ENCODE peak calls at places on chromosomes 4 and X, in five cellular contexts. One of them, this sample, is unnamed.

GRCh38 chrX:118726887-118727685 is at the start of gene IL13RA1:
- DNase-seq in B cell: peak; percentile 52
- DNase-seq in OCI-LY7: no peak
- DNase-seq in HCT116: peak; percentile 60
- DNase-seq in pancreas: peak; percentile 89
- DNase-seq in this sample: peak; percentile 74

GRCh38 chr4:6008092-6008551 is 10.1 kb downstream of the C4orf50 start:
- DNase-seq in HCT116: no peak
- DNase-seq in pancreas: no peak
- DNase-seq in B cell: no peak
- DNase-seq in OCI-LY7: no peak
- DNase-seq in this sample: no peak

GRCh38 chrX:110006161-110006560 is 3.2 kb downstream of the TMEM164 start:
- DNase-seq in HCT116: no peak
- DNase-seq in B cell: no peak
- DNase-seq in OCI-LY7: no peak
- DNase-seq in pancreas: no peak
- DNase-seq in this sample: no peak

GRCh38 chr4:26931451-26931850 is 70.8 kb downstream of the STIM2 start:
- DNase-seq in HCT116: no peak
- DNase-seq in B cell: no peak
- DNase-seq in OCI-LY7: no peak
- DNase-seq in pancreas: no peak
- DNase-seq in this sample: no peak

GRCh38 chr4:61520688-61521160 is 320.6 kb downstream of the ADGRL3 start:
- DNase-seq in B cell: no peak
- DNase-seq in HCT116: no peak
- DNase-seq in pancreas: no peak
- DNase-seq in OCI-LY7: no peak
- DNase-seq in this sample: no peak

GRCh38 chrX:70166601-70167590 is 10.4 kb upstream of the DGAT2L6 start:
- DNase-seq in pancreas: no peak
- DNase-seq in B cell: no peak
- DNase-seq in OCI-LY7: no peak
- DNase-seq in HCT116: peak; percentile 6
- DNase-seq in this sample: no peak

GRCh38 chrX:7164174-7164573 is 16.2 kb upstream of the PUDP start:
- DNase-seq in OCI-LY7: no peak
- DNase-seq in HCT116: no peak
- DNase-seq in pancreas: no peak
- DNase-seq in B cell: no peak
- DNase-seq in this sample: no peak

GRCh38 chr4:20624783-20625364 is 75.4 kb upstream of the PACRGL start:
- DNase-seq in HCT116: no peak
- DNase-seq in pancreas: no peak
- DNase-seq in B cell: no peak
- DNase-seq in OCI-LY7: no peak
- DNase-seq in this sample: no peak

GRCh38 chr4:114636192-114636935 is 37.8 kb downstream of the UGT8 start:
- DNase-seq in HCT116: no peak
- DNase-seq in B cell: no peak
- DNase-seq in OCI-LY7: no peak
- DNase-seq in pancreas: no peak
- DNase-seq in this sample: no peak

GRCh38 chrX:18146954-18147353 is 73.7 kb downstream of the BEND2 start:
- DNase-seq in HCT116: no peak
- DNase-seq in OCI-LY7: peak; percentile 2
- DNase-seq in B cell: no peak
- DNase-seq in pancreas: no peak
- DNase-seq in this sample: no peak

GRCh38 chr4:5626916-5627315 is 81.4 kb downstream of the EVC2 start:
- DNase-seq in pancreas: no peak
- DNase-seq in B cell: no peak
- DNase-seq in HCT116: no peak
- DNase-seq in OCI-LY7: no peak
- DNase-seq in this sample: no peak

GRCh38 chrX:50988649-50989048 is 78.1 kb downstream of the BMP15 start:
- DNase-seq in HCT116: no peak
- DNase-seq in OCI-LY7: peak; percentile 11
- DNase-seq in pancreas: no peak
- DNase-seq in B cell: no peak
- DNase-seq in this sample: peak; percentile 13

GRCh38 chrX:5829469-5829868 is 399.2 kb downstream of the NLGN4X start:
- DNase-seq in HCT116: no peak
- DNase-seq in OCI-LY7: no peak
- DNase-seq in B cell: no peak
- DNase-seq in pancreas: no peak
- DNase-seq in this sample: no peak

GRCh38 chr4:20773144-20773997 is 73.1 kb downstream of the PACRGL start:
- DNase-seq in OCI-LY7: peak; percentile 43
- DNase-seq in B cell: no peak
- DNase-seq in HCT116: peak; percentile 32
- DNase-seq in pancreas: no peak
- DNase-seq in this sample: peak; percentile 15

GRCh38 chr4:140092094-140092820 is 61.7 kb downstream of the MAML3 start:
- DNase-seq in pancreas: peak; percentile 56
- DNase-seq in OCI-LY7: no peak
- DNase-seq in B cell: no peak
- DNase-seq in HCT116: no peak
- DNase-seq in this sample: no peak

GRCh38 chr4:48967626-48968025 is 18.4 kb upstream of the CWH43 start:
- DNase-seq in OCI-LY7: no peak
- DNase-seq in pancreas: no peak
- DNase-seq in B cell: no peak
- DNase-seq in HCT116: no peak
- DNase-seq in this sample: no peak

GRCh38 chrX:123108513-123109427 is 75.3 kb upstream of the GRIA3 start:
- DNase-seq in B cell: no peak
- DNase-seq in OCI-LY7: no peak
- DNase-seq in HCT116: no peak
- DNase-seq in pancreas: no peak
- DNase-seq in this sample: no peak

GRCh38 chr4:38723114-38723513 is 59.1 kb downstream of the KLF3 start:
- DNase-seq in pancreas: no peak
- DNase-seq in OCI-LY7: no peak
- DNase-seq in HCT116: no peak
- DNase-seq in B cell: no peak
- DNase-seq in this sample: no peak

GRCh38 chrX:50967734-50968133 is 57.2 kb downstream of the BMP15 start:
- DNase-seq in B cell: no peak
- DNase-seq in HCT116: no peak
- DNase-seq in pancreas: no peak
- DNase-seq in OCI-LY7: no peak
- DNase-seq in this sample: no peak

GRCh38 chr4:8730681-8731080 is 138.1 kb downstream of the CPZ start:
- DNase-seq in B cell: no peak
- DNase-seq in HCT116: no peak
- DNase-seq in OCI-LY7: no peak
- DNase-seq in pancreas: no peak
- DNase-seq in this sample: no peak

GRCh38 chr4:111652986-111653385 is 492.3 kb upstream of the FAM241A start:
- DNase-seq in B cell: no peak
- DNase-seq in OCI-LY7: no peak
- DNase-seq in HCT116: no peak
- DNase-seq in pancreas: no peak
- DNase-seq in this sample: no peak

GRCh38 chr4:70992354-70992753 is 1.1 kb upstream of the DCK start:
- DNase-seq in B cell: no peak
- DNase-seq in pancreas: no peak
- DNase-seq in OCI-LY7: peak; percentile 63
- DNase-seq in HCT116: peak; percentile 23
- DNase-seq in this sample: no peak

GRCh38 chr4:94410678-94411206 is 41.0 kb upstream of the PDLIM5 start:
- DNase-seq in HCT116: no peak
- DNase-seq in OCI-LY7: no peak
- DNase-seq in pancreas: no peak
- DNase-seq in B cell: no peak
- DNase-seq in this sample: peak; percentile 7

GRCh38 chr4:123776267-123776666 is 379.7 kb downstream of the SPRY1 start:
- DNase-seq in pancreas: no peak
- DNase-seq in HCT116: no peak
- DNase-seq in OCI-LY7: peak; percentile 64
- DNase-seq in B cell: no peak
- DNase-seq in this sample: no peak

GRCh38 chr4:110480031-110480549 is 4.1 kb downstream of the ENPEP start:
- DNase-seq in HCT116: no peak
- DNase-seq in pancreas: no peak
- DNase-seq in OCI-LY7: no peak
- DNase-seq in B cell: no peak
- DNase-seq in this sample: no peak

GRCh38 chr4:8688908-8689445 is 96.4 kb downstream of the CPZ start:
- DNase-seq in B cell: no peak
- DNase-seq in pancreas: no peak
- DNase-seq in OCI-LY7: no peak
- DNase-seq in HCT116: no peak
- DNase-seq in this sample: no peak

GRCh38 chrX:53681661-53682060 is 4.9 kb downstream of the HUWE1 start:
- DNase-seq in HCT116: no peak
- DNase-seq in pancreas: no peak
- DNase-seq in OCI-LY7: no peak
- DNase-seq in B cell: no peak
- DNase-seq in this sample: no peak

GRCh38 chrX:53682885-53683555 is 3.5 kb downstream of the HUWE1 start:
- DNase-seq in OCI-LY7: peak; percentile 65
- DNase-seq in B cell: no peak
- DNase-seq in HCT116: no peak
- DNase-seq in pancreas: no peak
- DNase-seq in this sample: no peak

GRCh38 chrX:53674581-53674980 is 11.9 kb downstream of the HUWE1 start:
- DNase-seq in pancreas: no peak
- DNase-seq in B cell: no peak
- DNase-seq in OCI-LY7: no peak
- DNase-seq in HCT116: no peak
- DNase-seq in this sample: no peak

GRCh38 chrX:53683556-53684414 is 2.7 kb downstream of the HUWE1 start:
- DNase-seq in pancreas: peak; percentile 94
- DNase-seq in B cell: peak; percentile 76
- DNase-seq in HCT116: peak; percentile 96
- DNase-seq in OCI-LY7: peak; percentile 98
- DNase-seq in this sample: peak; percentile 98

DNA sequence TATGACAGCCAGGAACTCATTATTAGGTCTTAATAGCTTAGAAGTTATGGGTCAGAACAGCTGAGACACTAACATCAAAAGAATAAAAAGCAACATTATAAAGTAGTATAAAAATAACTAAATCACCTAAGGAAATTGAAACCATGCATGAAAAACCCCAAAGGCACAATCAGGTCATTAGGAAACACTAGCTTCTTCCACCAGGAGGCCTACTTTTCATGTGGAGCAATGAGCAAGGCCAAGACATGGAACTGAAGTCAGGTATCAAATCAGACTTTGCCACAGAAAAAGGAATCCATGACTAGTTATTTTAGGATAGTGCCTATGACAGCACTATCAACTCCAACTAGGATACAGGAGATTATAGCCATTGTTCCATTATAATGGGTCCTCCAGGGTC is 7.9 kb downstream of the HUWE1 start:
- DNase-seq in HCT116: no peak
- DNase-seq in pancreas: no peak
- DNase-seq in OCI-LY7: no peak
- DNase-seq in B cell: no peak
- DNase-seq in this sample: no peak
- TF ChIP-seq CTCF in HCT116: peak; percentile 24
- TF ChIP-seq CTCF in pancreas: no peak
- TF ChIP-seq CTCF in OCI-LY7: peak; percentile 38
- TF ChIP-seq CTCF in B cell: peak; percentile 14
- TF ChIP-seq CTCF in this sample: no peak

DNA sequence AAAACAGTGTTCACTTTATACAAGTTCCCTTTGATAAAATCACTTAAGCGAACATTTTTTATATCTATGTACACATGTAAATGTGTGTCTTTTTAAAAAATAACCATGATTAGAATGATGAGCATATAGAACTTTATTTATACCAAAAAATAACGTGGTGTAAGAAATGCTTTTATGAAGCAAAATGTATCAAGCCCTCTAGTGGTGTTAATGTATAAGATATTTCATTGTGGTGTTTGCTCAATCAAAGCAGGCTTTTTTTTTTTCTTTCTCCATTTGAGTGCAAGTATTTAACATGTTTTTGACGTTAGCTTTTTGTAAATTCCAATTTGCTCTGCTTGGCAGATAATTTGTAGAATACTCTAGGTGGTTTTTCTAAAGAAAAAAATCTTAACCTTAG is 2092.4 kb upstream of the TENM3 start:
- DNase-seq in OCI-LY7: peak; percentile 55
- DNase-seq in HCT116: peak; percentile 8
- DNase-seq in B cell: no peak
- DNase-seq in pancreas: no peak
- DNase-seq in this sample: no peak
- TF ChIP-seq CTCF in OCI-LY7: peak; percentile 89
- TF ChIP-seq CTCF in HCT116: peak; percentile 37
- TF ChIP-seq CTCF in B cell: peak; percentile 25
- TF ChIP-seq CTCF in pancreas: no peak
- TF ChIP-seq CTCF in this sample: peak; percentile 21

GRCh38 chrX:69133561-69134542 is 31.4 kb downstream of the PJA1 start:
- DNase-seq in pancreas: no peak
- DNase-seq in OCI-LY7: peak; percentile 25
- DNase-seq in B cell: no peak
- DNase-seq in HCT116: peak; percentile 72
- DNase-seq in this sample: no peak
- TF ChIP-seq CTCF in pancreas: no peak
- TF ChIP-seq CTCF in OCI-LY7: peak; percentile 67
- TF ChIP-seq CTCF in B cell: no peak
- TF ChIP-seq CTCF in HCT116: peak; percentile 73
- TF ChIP-seq CTCF in this sample: peak; percentile 73

GRCh38 chrX:13257223-13258051 is 62.4 kb downstream of the ATXN3L start:
- DNase-seq in B cell: no peak
- DNase-seq in HCT116: no peak
- DNase-seq in OCI-LY7: no peak
- DNase-seq in pancreas: no peak
- DNase-seq in this sample: no peak

GRCh38 chrX:13256562-13256961 is 63.3 kb downstream of the ATXN3L start:
- DNase-seq in OCI-LY7: no peak
- DNase-seq in pancreas: no peak
- DNase-seq in HCT116: no peak
- DNase-seq in B cell: no peak
- DNase-seq in this sample: no peak

GRCh38 chrX:13258725-13259124 is 61.1 kb downstream of the ATXN3L start:
- DNase-seq in HCT116: no peak
- DNase-seq in OCI-LY7: no peak
- DNase-seq in B cell: no peak
- DNase-seq in pancreas: no peak
- DNase-seq in this sample: no peak

GRCh38 chrX:13260598-13260997 is 59.3 kb downstream of the ATXN3L start:
- DNase-seq in OCI-LY7: no peak
- DNase-seq in HCT116: no peak
- DNase-seq in B cell: no peak
- DNase-seq in pancreas: no peak
- DNase-seq in this sample: no peak

DNA sequence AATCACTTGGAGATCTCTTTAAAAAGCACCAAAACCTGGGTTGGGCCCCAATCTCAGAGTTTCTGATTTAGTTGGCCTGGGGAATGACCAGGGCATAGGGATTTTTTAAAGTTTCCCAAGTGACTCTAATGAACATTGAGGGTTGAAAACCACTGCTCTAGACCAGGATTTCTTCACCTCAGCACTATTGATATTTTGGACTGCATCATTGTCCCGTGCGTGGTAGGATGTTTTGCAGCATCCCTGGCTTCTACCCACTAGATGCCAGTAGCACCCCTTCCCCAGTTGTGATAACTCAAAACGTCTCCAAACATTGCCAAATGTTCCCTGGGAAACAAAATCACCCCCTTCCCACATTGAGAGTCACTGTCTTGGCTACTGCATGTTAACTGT is 61.8 kb downstream of the ATXN3L start:
- DNase-seq in OCI-LY7: no peak
- DNase-seq in B cell: no peak
- DNase-seq in HCT116: no peak
- DNase-seq in pancreas: no peak
- DNase-seq in this sample: no peak
- TF ChIP-seq CTCF in OCI-LY7: no peak
- TF ChIP-seq CTCF in B cell: no peak
- TF ChIP-seq CTCF in HCT116: no peak
- TF ChIP-seq CTCF in pancreas: no peak
- TF ChIP-seq CTCF in this sample: no peak

This sample was measured in Panc1.